ENCODE peak calls at places on chromosomes 3 and 15, in six cellular contexts. H is glutamatergic neuron, V is HFFc6, D is HFF-Myc, A is fibroblast of the aortic adventitia, N is uterus. M is an unnamed sample.

GRCh38 chr3:3065876-3066275 is 44.3 kb downstream of the IL5RA start:
- DNase-seq in A (peak), D (no peak), V (no peak), H (no peak), N (no peak), M (no peak)

GRCh38 chr3:49609314-49609713 is 55.0 kb downstream of the BSN start:
- DNase-seq in A (no peak), D (no peak), H (no peak), V (no peak), N (no peak), M (no peak)

GRCh38 chr3:146431240-146431639 is 38.1 kb downstream of the PLSCR2 start:
- DNase-seq in N (no peak), D (no peak), H (no peak), V (no peak), A (peak), M (peak)

GRCh38 chr15:55740981-55741591 is 1.9 kb downstream of the PRTG start:
- DNase-seq in D (no peak), A (no peak), H (no peak), V (no peak), N (no peak), M (no peak)

GRCh38 chr3:46931631-46932441 is 44.7 kb downstream of the CCDC12 start:
- DNase-seq in N (peak), H (no peak), A (no peak), D (no peak), V (peak), M (peak)

GRCh38 chr3:184040010-184040409 is 8.5 kb downstream of the HTR3D start:
- DNase-seq in A (peak), H (peak), D (no peak), N (no peak), V (peak), M (peak)

GRCh38 chr3:6242104-6242503 is 618.8 kb upstream of the GRM7 start:
- DNase-seq in A (no peak), N (no peak), H (no peak), V (no peak), D (no peak), M (no peak)

GRCh38 chr15:51144021-51144532 is 49.4 kb upstream of the TNFAIP8L3 start:
- DNase-seq in D (peak), V (peak), A (peak), N (peak), H (no peak), M (peak)

GRCh38 chr15:47945869-47946666 is 174.7 kb upstream of the SLC24A5 start:
- DNase-seq in A (no peak), D (no peak), N (no peak), H (no peak), V (no peak), M (no peak)

GRCh38 chr15:67189326-67190051 is 65.0 kb downstream of the AAGAB start:
- DNase-seq in A (peak), D (no peak), H (no peak), V (no peak), N (peak), M (peak)

GRCh38 chr3:39126532-39127071 is 19.1 kb downstream of the TTC21A start:
- DNase-seq in A (peak), D (peak), H (peak), V (peak), N (peak), M (peak)

GRCh38 chr3:44323341-44323955 is 15.1 kb upstream of the TCAIM start:
- DNase-seq in A (peak), V (peak), H (peak), D (peak), N (peak), M (peak)

GRCh38 chr3:44321335-44321734 is 17.2 kb upstream of the TCAIM start:
- DNase-seq in D (no peak), V (no peak), A (no peak), H (no peak), N (no peak), M (no peak)

DNA sequence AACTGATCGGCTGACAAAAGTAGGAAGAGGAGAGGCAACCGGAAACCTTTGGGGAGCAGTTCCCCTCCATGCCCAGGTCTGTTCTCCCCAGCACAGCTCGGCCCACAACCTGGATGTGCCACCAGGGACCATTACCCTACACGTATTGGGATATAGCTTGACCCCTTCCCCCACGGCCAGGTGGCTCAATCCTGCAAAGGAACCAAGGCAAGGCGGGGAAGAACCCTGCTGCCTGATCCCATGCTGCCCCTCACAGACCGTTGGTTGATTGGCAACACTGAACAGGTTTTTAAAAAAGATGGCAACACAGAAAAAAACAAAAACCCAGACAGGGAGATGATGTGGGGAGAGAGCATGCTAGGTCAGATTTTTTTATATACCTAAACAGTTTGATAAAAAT is 19.6 kb upstream of the TCAIM start:
- DNase-seq in N (no peak), H (peak), V (no peak), D (no peak), A (no peak), M (no peak)
- TF ChIP-seq CTCF in N (no peak), H (no peak), V (no peak), D (no peak), A (no peak), M (no peak)

GRCh38 chr3:122727279-122727678 is 46.6 kb downstream of the PARP14 start:
- DNase-seq in V (no peak), D (no peak), H (no peak), N (no peak), A (no peak), M (no peak)

GRCh38 chr3:122727766-122728165 is 47.1 kb downstream of the PARP14 start:
- DNase-seq in V (no peak), H (no peak), A (no peak), N (no peak), D (no peak), M (no peak)

GRCh38 chr3:122728186-122728585 is 47.5 kb downstream of the PARP14 start:
- DNase-seq in N (no peak), H (no peak), D (no peak), A (no peak), V (no peak), M (no peak)

GRCh38 chr3:122728756-122729514 is 48.3 kb downstream of the PARP14 start:
- DNase-seq in D (no peak), V (no peak), N (no peak), H (no peak), A (no peak), M (no peak)

GRCh38 chr3:122730240-122730639 is 49.6 kb downstream of the PARP14 start:
- DNase-seq in V (no peak), A (no peak), D (no peak), H (no peak), N (no peak), M (no peak)
- TF ChIP-seq CTCF in V (no peak), A (no peak), D (no peak), H (no peak), N (no peak), M (no peak)

GRCh38 chr3:12807960-12808359 is 11.5 kb downstream of the CAND2 start:
- DNase-seq in H (no peak), A (no peak), V (no peak), N (no peak), D (no peak), M (no peak)

GRCh38 chr3:12809001-12809400 is 12.5 kb downstream of the CAND2 start:
- DNase-seq in D (no peak), N (no peak), V (no peak), H (no peak), A (no peak), M (no peak)

GRCh38 chr3:12808587-12808986 is 12.1 kb downstream of the CAND2 start:
- DNase-seq in D (no peak), A (no peak), N (no peak), H (no peak), V (no peak), M (no peak)

GRCh38 chr3:12809435-12809834 is 13.0 kb downstream of the CAND2 start:
- DNase-seq in V (no peak), A (no peak), H (no peak), D (no peak), N (no peak), M (no peak)

DNA sequence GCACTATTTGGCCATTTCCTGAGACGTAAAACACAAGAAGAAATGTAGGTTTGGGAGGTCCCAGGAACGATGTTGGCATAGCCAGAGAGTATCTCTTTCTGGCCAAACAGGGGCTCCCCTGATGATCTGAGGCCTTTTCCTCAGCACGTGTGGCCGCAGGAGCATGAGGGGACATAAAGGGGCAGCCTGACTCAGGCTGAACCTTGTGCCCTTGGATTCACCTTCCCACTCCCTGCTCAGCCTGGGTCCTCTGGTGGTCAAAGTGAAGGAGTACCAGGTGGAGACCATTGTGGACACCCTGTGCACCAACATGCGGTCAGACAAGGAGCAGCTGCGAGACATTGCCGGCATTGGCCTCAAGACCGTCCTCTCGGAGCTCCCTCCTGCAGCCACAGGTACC is 10.6 kb downstream of the CAND2 start:
- DNase-seq in D (no peak), A (no peak), N (no peak), H (no peak), V (no peak), M (no peak)
- TF ChIP-seq CTCF in D (no peak), A (no peak), N (no peak), H (no peak), V (peak), M (peak)

DNA sequence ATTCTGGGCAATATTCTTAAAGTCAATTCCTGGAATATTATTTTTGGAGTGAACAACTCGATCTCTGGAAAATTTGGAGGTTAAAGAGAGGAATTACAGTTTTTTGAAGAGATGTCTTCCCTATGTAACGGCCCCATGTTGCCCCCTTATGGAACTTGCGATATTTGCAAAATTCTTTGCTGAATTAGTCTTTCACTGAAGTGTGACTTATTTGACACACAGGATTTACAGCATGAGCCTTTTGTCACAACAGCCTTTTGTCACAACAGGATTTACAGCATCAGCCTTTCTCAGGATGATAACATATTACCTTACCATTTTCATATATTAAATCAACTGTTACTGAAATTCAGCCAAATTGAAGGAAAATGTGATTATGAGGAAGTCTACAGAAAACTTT is 37.8 kb upstream of the SPTSSB start:
- DNase-seq in V (peak), N (no peak), D (peak), A (peak), H (no peak), M (peak)
- TF ChIP-seq CTCF in V (peak), N (no peak), D (peak), A (peak), H (peak), M (peak)

GRCh38 chr3:42829628-42830436 is 20.6 kb downstream of the ACKR2 start:
- DNase-seq in V (no peak), N (no peak), A (no peak), D (no peak), H (no peak), M (no peak)

GRCh38 chr3:42827654-42828053 is 18.4 kb downstream of the ACKR2 start:
- DNase-seq in A (no peak), V (no peak), N (no peak), D (no peak), H (no peak), M (no peak)

GRCh38 chr3:42829083-42829627 is 19.9 kb downstream of the ACKR2 start:
- DNase-seq in N (no peak), D (no peak), A (no peak), V (no peak), H (no peak), M (no peak)

GRCh38 chr3:42831321-42831713 is 22.1 kb downstream of the ACKR2 start:
- DNase-seq in N (peak), A (peak), H (peak), V (peak), D (peak), M (peak)

GRCh38 chr3:42830437-42831320 is 21.4 kb downstream of the ACKR2 start:
- DNase-seq in H (no peak), N (no peak), V (no peak), D (no peak), A (peak), M (no peak)
- TF ChIP-seq CTCF in H (no peak), N (no peak), V (peak), D (peak), A (peak), M (peak)

M was measured in brain microvascular endothelial cell.